ENCODE peak calls at places on chromosomes 12 and 14, in eight cellular contexts. S, H, B, M, T, Q, E and O are unnamed samples.

GRCh38 chr14:21069388-21070082 is 569 bp upstream of the ARHGEF40 start:
- DNase-seq in S (no peak), H (no peak), B (peak), M (peak), T (no peak), Q (no peak), E (no peak), O (peak)

GRCh38 chr12:106753526-106753925 is 21.0 kb upstream of the RIC8B start:
- DNase-seq in S (no peak), H (no peak), B (no peak), M (no peak), T (no peak), Q (no peak), E (no peak), O (no peak)

GRCh38 chr14:91985521-91986255 is 38.2 kb upstream of the FBLN5 start:
- DNase-seq in S (no peak), H (no peak), B (peak), M (no peak), T (no peak), Q (no peak), E (no peak), O (peak)

GRCh38 chr12:126608607-126609175 is 1543.5 kb downstream of the AACS start:
- DNase-seq in S (no peak), H (no peak), B (peak), M (no peak), T (no peak), Q (no peak), E (no peak), O (peak)

GRCh38 chr12:13377698-13378097 is 181.2 kb downstream of the EMP1 start:
- DNase-seq in S (no peak), H (no peak), B (no peak), M (no peak), T (no peak), Q (no peak), E (no peak), O (no peak)

GRCh38 chr12:66695130-66695529 is 16.3 kb upstream of the GRIP1 start:
- DNase-seq in S (no peak), H (no peak), B (no peak), M (no peak), T (no peak), Q (no peak), E (no peak), O (no peak)

GRCh38 chr12:30792648-30793499 is 38.1 kb upstream of the CAPRIN2 start:
- DNase-seq in S (no peak), H (peak), B (peak), M (no peak), T (peak), Q (peak), E (no peak), O (peak)

GRCh38 chr14:22549981-22550670 is 38.9 kb downstream of the DAD1 start:
- DNase-seq in S (no peak), H (no peak), B (no peak), M (no peak), T (peak), Q (no peak), E (no peak), O (peak)

GRCh38 chr14:79496701-79497100 is 714.6 kb downstream of the DIO2 start:
- DNase-seq in S (no peak), H (no peak), B (no peak), M (no peak), T (peak), Q (no peak), E (no peak), O (peak)

GRCh38 chr12:20368653-20369163 is 371 bp downstream of the PDE3A start:
- DNase-seq in S (no peak), H (no peak), B (peak), M (peak), T (peak), Q (no peak), E (no peak), O (peak)

GRCh38 chr14:103404920-103405319 is 19.7 kb downstream of the MARK3 start:
- DNase-seq in S (no peak), H (peak), B (no peak), M (peak), T (no peak), Q (no peak), E (no peak), O (peak)

GRCh38 chr12:1811948-1812291 is 8.4 kb upstream of the LRTM2 start:
- DNase-seq in S (no peak), H (no peak), B (no peak), M (no peak), T (no peak), Q (no peak), E (no peak), O (no peak)

GRCh38 chr12:40697566-40698257 is 5.5 kb downstream of the CNTN1 start:
- DNase-seq in S (no peak), H (no peak), B (no peak), M (no peak), T (no peak), Q (no peak), E (no peak), O (no peak)

GRCh38 chr12:6790496-6791150 is 1.3 kb downstream of the CD4 start:
- DNase-seq in S (no peak), H (no peak), B (no peak), M (no peak), T (no peak), Q (no peak), E (no peak), O (no peak)

GRCh38 chr12:114986178-114986714 is 302.3 kb upstream of the TBX3 start:
- DNase-seq in S (no peak), H (no peak), B (no peak), M (no peak), T (no peak), Q (no peak), E (no peak), O (no peak)

GRCh38 chr12:65620026-65620425 is 204.3 kb upstream of the HMGA2 start:
- DNase-seq in S (no peak), H (no peak), B (no peak), M (no peak), T (no peak), Q (no peak), E (no peak), O (no peak)

GRCh38 chr12:67632005-67632404 is 16.5 kb upstream of the DYRK2 start:
- DNase-seq in S (no peak), H (no peak), B (no peak), M (no peak), T (no peak), Q (no peak), E (no peak), O (no peak)

GRCh38 chr14:100562751-100563150 is 24.5 kb downstream of the BEGAIN start:
- DNase-seq in S (no peak), H (no peak), B (no peak), M (no peak), T (no peak), Q (no peak), E (no peak), O (no peak)

GRCh38 chr12:48023386-48023785 is 19.1 kb upstream of the COL2A1 start:
- DNase-seq in S (no peak), H (no peak), B (no peak), M (peak), T (no peak), Q (no peak), E (no peak), O (no peak)

GRCh38 chr12:124005736-124006581 is 32.9 kb downstream of the ZNF664 start:
- DNase-seq in S (no peak), H (no peak), B (no peak), M (no peak), T (no peak), Q (no peak), E (no peak), O (no peak)

GRCh38 chr14:88834883-88835431 is 10.5 kb downstream of the TTC8 start:
- DNase-seq in S (peak), H (no peak), B (peak), M (no peak), T (peak), Q (no peak), E (no peak), O (peak)

GRCh38 chr14:24407608-24408325 is 9.0 kb downstream of the NYNRIN start:
- DNase-seq in S (no peak), H (no peak), B (no peak), M (no peak), T (no peak), Q (no peak), E (no peak), O (no peak)

GRCh38 chr14:44833376-44833775 is 128.4 kb downstream of the KLHL28 start:
- DNase-seq in S (no peak), H (no peak), B (peak), M (peak), T (no peak), Q (peak), E (no peak), O (peak)

GRCh38 chr12:64104376-64104775 is 117.7 kb downstream of the KICS2 start:
- DNase-seq in S (no peak), H (peak), B (peak), M (peak), T (no peak), Q (no peak), E (no peak), O (peak)

GRCh38 chr12:2183556-2184541 is 131.1 kb downstream of the CACNA1C start:
- DNase-seq in S (peak), H (no peak), B (peak), M (peak), T (peak), Q (no peak), E (no peak), O (peak)

GRCh38 chr14:89509891-89510290 is 92.9 kb upstream of the FOXN3 start:
- DNase-seq in S (no peak), H (no peak), B (peak), M (no peak), T (peak), Q (no peak), E (no peak), O (peak)

GRCh38 chr12:10740182-10740581 is 17.1 kb upstream of the YBX3 start:
- DNase-seq in S (no peak), H (no peak), B (no peak), M (peak), T (no peak), Q (no peak), E (no peak), O (no peak)

GRCh38 chr12:101608301-101609133 is 13.7 kb downstream of the MYBPC1 start:
- DNase-seq in S (no peak), H (peak), B (no peak), M (peak), T (no peak), Q (no peak), E (no peak), O (no peak)

GRCh38 chr12:109475993-109476806 is 900 bp downstream of the KCTD10 start:
- DNase-seq in S (no peak), H (no peak), B (peak), M (no peak), T (no peak), Q (no peak), E (no peak), O (no peak)

GRCh38 chr12:44812062-44812461 is 64.1 kb downstream of the NELL2 start:
- DNase-seq in S (no peak), H (no peak), B (no peak), M (peak), T (no peak), Q (peak), E (no peak), O (no peak)

GRCh38 chr12:2395352-2395977 is 342.7 kb downstream of the CACNA1C start:
- DNase-seq in S (no peak), H (no peak), B (peak), M (peak), T (no peak), Q (peak), E (no peak), O (peak)

GRCh38 chr14:105485720-105486332 is 860 bp upstream of the CRIP1 start:
- DNase-seq in S (no peak), H (no peak), B (no peak), M (peak), T (no peak), Q (no peak), E (no peak), O (no peak)
- H3K4me3 ChIP-seq in S (no peak), H (no peak), B (no peak), M (no peak), T (no peak), Q (no peak), E (peak), O (no peak)

GRCh38 chr12:97944576-97944975 is 482.0 kb downstream of the RMST start:
- DNase-seq in S (no peak), H (no peak), B (no peak), M (no peak), T (no peak), Q (no peak), E (no peak), O (no peak)

GRCh38 chr12:97940629-97941028 is 478.0 kb downstream of the RMST start:
- DNase-seq in S (no peak), H (no peak), B (peak), M (no peak), T (no peak), Q (no peak), E (no peak), O (no peak)

GRCh38 chr12:97940105-97940504 is 477.5 kb downstream of the RMST start:
- DNase-seq in S (no peak), H (no peak), B (no peak), M (no peak), T (no peak), Q (no peak), E (no peak), O (no peak)

GRCh38 chr12:97941686-97942354 is 479.2 kb downstream of the RMST start:
- DNase-seq in S (no peak), H (no peak), B (no peak), M (peak), T (no peak), Q (no peak), E (no peak), O (no peak)

GRCh38 chr12:97943359-97943758 is 480.8 kb downstream of the RMST start:
- DNase-seq in S (no peak), H (no peak), B (no peak), M (no peak), T (no peak), Q (no peak), E (no peak), O (no peak)
- TF ChIP-seq CTCF in S (no peak), H (no peak), B (peak), M (no peak), T (no peak), Q (peak), E (no peak), O (no peak)

GRCh38 chr14:36522347-36522971 is 2.4 kb upstream of the NKX2-1 start:
- DNase-seq in S (no peak), H (no peak), B (no peak), M (no peak), T (no peak), Q (no peak), E (no peak), O (no peak)

GRCh38 chr14:36518586-36519430 is 1.2 kb downstream of the NKX2-1 start:
- DNase-seq in S (no peak), H (no peak), B (no peak), M (no peak), T (no peak), Q (no peak), E (no peak), O (no peak)

GRCh38 chr14:36519431-36520321 is at the start of gene NKX2-1:
- DNase-seq in S (no peak), H (no peak), B (no peak), M (no peak), T (no peak), Q (no peak), E (no peak), O (no peak)

GRCh38 chr14:36521598-36522345 is 1.7 kb upstream of the NKX2-1 start:
- DNase-seq in S (no peak), H (no peak), B (no peak), M (no peak), T (no peak), Q (no peak), E (no peak), O (no peak)

DNA sequence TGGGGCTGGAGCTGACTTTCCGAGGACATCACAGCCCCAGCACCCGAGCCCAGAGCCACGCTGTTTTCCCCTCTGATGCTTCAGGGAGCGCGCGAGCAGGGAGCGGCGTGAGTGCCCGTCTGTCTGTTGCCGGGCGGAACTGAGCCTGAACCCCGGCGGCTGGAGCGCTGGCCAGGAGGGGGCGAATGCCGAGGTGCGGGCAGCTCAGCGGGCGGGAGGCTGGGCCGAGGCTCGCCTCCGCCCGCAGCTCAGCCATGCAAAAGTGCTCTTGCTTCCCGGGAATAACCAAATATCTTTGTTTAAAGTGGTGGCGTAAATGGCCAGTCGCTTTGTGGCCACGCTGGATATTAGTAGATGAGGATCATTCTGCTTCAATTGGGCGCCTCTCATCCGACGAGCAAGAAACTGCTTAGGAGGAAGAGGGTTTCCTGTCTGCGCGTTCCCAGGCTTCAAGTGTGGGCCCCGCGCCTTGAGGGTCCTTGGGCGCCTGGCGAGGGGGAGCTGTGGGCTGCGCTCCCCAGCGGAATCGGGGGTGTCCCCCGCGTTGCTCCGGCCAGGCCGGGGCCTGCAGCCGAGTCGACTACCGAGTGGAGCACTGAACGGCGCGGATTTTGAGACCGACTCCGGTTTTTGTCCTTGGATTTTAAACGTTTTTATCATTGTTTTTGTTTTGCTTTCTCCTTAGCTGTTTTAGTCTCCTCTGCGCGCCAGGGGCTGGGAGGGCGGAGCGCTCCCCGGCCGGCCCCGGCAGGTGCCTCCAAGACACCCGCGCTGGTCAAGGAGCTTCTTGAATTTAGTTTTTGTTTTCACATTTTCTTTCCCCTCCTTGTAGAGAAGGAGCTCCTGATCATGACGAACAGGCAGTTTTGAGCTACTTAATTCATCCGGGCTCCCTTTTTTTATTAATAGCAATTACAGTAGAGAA is 831 bp upstream of the NKX2-1 start:
- DNase-seq in S (no peak), H (no peak), B (peak), M (peak), T (no peak), Q (peak), E (no peak), O (peak)
- H3K4me3 ChIP-seq in S (no peak), H (peak), B (no peak), M (peak), T (no peak), Q (peak), E (peak), O (no peak)

GRCh38 chr14:94707494-94707893 is 62.4 kb downstream of the GSC start:
- DNase-seq in S (no peak), H (no peak), B (no peak), M (no peak), T (no peak), Q (no peak), E (no peak), O (no peak)
- TF ChIP-seq CTCF in S (no peak), H (no peak), B (no peak), M (no peak), T (peak), Q (peak), E (no peak), O (peak)

GRCh38 chr14:102235275-102235897 is 69.6 kb downstream of the MOK start:
- DNase-seq in S (peak), H (peak), B (peak), M (peak), T (peak), Q (peak), E (no peak), O (peak)
- H3K4me3 ChIP-seq in S (no peak), H (no peak), B (no peak), M (no peak), T (peak), Q (no peak), E (peak), O (peak)

DNA sequence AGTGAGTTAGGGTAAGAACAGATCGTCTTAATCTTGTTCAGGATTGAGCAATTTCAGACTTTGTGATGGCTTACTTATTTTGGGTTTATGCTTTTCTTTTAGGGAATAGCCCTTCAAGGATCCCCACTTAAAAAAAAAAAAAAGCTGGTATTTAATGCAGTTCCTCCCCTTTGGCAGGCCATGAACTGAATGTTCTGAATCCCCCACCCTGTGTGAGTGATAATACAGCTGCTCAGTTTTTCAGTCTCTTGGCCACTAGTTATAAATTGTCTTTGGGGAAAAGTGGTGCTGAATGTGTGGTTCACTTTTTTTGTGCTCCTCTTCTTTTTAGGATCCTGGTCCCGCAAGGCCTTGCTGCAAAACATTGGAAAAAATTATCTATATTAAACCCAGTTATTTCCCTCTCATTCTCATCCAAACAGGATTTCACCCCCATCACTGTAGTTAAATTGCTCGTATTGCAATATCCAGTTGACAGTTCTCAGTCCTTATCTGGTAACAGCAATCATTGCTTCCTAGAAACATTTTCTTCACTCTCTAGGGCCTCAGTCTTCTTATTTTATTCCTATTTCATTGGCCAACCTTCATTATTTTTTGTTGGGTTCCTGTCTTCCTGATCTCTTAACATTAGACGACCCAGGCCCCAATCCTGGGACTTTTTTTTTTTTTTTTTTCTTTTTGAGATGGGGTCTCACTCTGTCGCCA is 73.1 kb upstream of the PAWR start:
- DNase-seq in S (no peak), H (no peak), B (no peak), M (no peak), T (no peak), Q (no peak), E (no peak), O (no peak)
- TF ChIP-seq CTCF in S (no peak), H (no peak), B (no peak), M (no peak), T (no peak), Q (no peak), E (no peak), O (no peak)

GRCh38 chr12:116381240-116381743 is 103.8 kb upstream of the MED13L start:
- DNase-seq in S (no peak), H (no peak), B (no peak), M (no peak), T (no peak), Q (no peak), E (no peak), O (no peak)

GRCh38 chr12:116384175-116384574 is 106.7 kb upstream of the MED13L start:
- DNase-seq in S (no peak), H (no peak), B (no peak), M (no peak), T (no peak), Q (no peak), E (no peak), O (no peak)

GRCh38 chr12:116381744-116382455 is 104.4 kb upstream of the MED13L start:
- DNase-seq in S (peak), H (no peak), B (peak), M (peak), T (peak), Q (no peak), E (no peak), O (peak)

GRCh38 chr12:116384629-116385485 is 107.4 kb upstream of the MED13L start:
- DNase-seq in S (no peak), H (no peak), B (peak), M (no peak), T (peak), Q (no peak), E (no peak), O (peak)

DNA sequence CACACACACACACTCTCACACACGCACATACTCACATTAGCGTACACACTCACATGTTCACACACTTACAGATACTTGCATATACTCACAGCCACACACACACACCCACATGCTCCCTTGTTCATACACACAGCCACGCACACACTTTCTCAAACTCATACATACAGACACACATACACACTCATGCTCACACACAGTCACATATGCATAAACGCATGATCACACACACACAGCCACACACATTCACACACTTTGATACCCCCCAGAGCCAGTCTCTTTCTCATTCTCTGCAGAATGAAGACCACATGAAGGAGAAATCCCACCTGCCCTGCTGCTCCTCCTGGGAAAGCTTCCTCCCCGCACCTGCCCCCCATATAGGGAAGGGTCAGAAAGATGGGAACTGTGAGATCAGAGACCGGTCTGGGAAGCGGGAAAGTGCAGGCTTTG is 105.0 kb upstream of the MED13L start:
- DNase-seq in S (no peak), H (no peak), B (peak), M (no peak), T (peak), Q (no peak), E (no peak), O (peak)
- H3K4me3 ChIP-seq in S (no peak), H (no peak), B (peak), M (no peak), T (peak), Q (no peak), E (no peak), O (no peak)

GRCh38 chr14:106564058-106564643 is 1037.8 kb downstream of the TMEM121 start:
- DNase-seq in S (no peak), H (no peak), B (no peak), M (no peak), T (no peak), Q (no peak), E (no peak), O (no peak)
- TF ChIP-seq CTCF in S (peak), H (no peak), B (no peak), M (no peak), T (no peak), Q (peak), E (peak), O (peak)